ENCODE peak calls at places on chromosomes 1 and 21, in nine cellular contexts. One of them, this sample, is unnamed.

GRCh38 chr1:226083303-226084101 is 21.0 kb downstream of the H3-3A start:
- DNase-seq in progenitor cell of endocrine pancreas: peak; percentile 92
- DNase-seq in brain microvascular endothelial cell: peak; percentile 75
- DNase-seq in NB4: peak; percentile 76
- DNase-seq in left ventricle myocardium inferior: peak; percentile 92
- DNase-seq in cardiac fibroblast: peak; percentile 80
- DNase-seq in choroid plexus epithelial cell: peak; percentile 70
- DNase-seq in foreskin fibroblast: peak; percentile 93
- DNase-seq in A549: peak; percentile 96
- DNase-seq in this sample: peak; percentile 99

GRCh38 chr21:36540700-36541099 is 60.8 kb upstream of the CLDN14 start:
- DNase-seq in left ventricle myocardium inferior: no peak
- DNase-seq in A549: no peak
- DNase-seq in foreskin fibroblast: no peak
- DNase-seq in choroid plexus epithelial cell: no peak
- DNase-seq in brain microvascular endothelial cell: no peak
- DNase-seq in cardiac fibroblast: no peak
- DNase-seq in NB4: no peak
- DNase-seq in progenitor cell of endocrine pancreas: no peak
- DNase-seq in this sample: no peak

GRCh38 chr1:100443739-100444571 is 91.6 kb downstream of the CDC14A start:
- DNase-seq in NB4: no peak
- DNase-seq in cardiac fibroblast: peak; percentile 50
- DNase-seq in A549: no peak
- DNase-seq in left ventricle myocardium inferior: no peak
- DNase-seq in foreskin fibroblast: peak; percentile 25
- DNase-seq in progenitor cell of endocrine pancreas: no peak
- DNase-seq in brain microvascular endothelial cell: peak; percentile 66
- DNase-seq in choroid plexus epithelial cell: peak; percentile 67
- DNase-seq in this sample: no peak

GRCh38 chr1:235875236-235875635 is 8.5 kb upstream of the LYST start:
- DNase-seq in NB4: no peak
- DNase-seq in foreskin fibroblast: no peak
- DNase-seq in brain microvascular endothelial cell: no peak
- DNase-seq in progenitor cell of endocrine pancreas: no peak
- DNase-seq in A549: no peak
- DNase-seq in cardiac fibroblast: no peak
- DNase-seq in choroid plexus epithelial cell: no peak
- DNase-seq in left ventricle myocardium inferior: no peak
- DNase-seq in this sample: no peak

GRCh38 chr1:76177644-76178043 is 103.1 kb downstream of the ST6GALNAC3 start:
- DNase-seq in cardiac fibroblast: no peak
- DNase-seq in progenitor cell of endocrine pancreas: no peak
- DNase-seq in foreskin fibroblast: no peak
- DNase-seq in A549: no peak
- DNase-seq in left ventricle myocardium inferior: no peak
- DNase-seq in brain microvascular endothelial cell: no peak
- DNase-seq in choroid plexus epithelial cell: no peak
- DNase-seq in NB4: no peak
- DNase-seq in this sample: no peak

GRCh38 chr1:177959793-177960515 is 9.9 kb downstream of the SEC16B start:
- DNase-seq in choroid plexus epithelial cell: peak; percentile 80
- DNase-seq in A549: peak; percentile 29
- DNase-seq in brain microvascular endothelial cell: peak; percentile 40
- DNase-seq in cardiac fibroblast: peak; percentile 62
- DNase-seq in progenitor cell of endocrine pancreas: no peak
- DNase-seq in foreskin fibroblast: peak; percentile 69
- DNase-seq in left ventricle myocardium inferior: no peak
- DNase-seq in NB4: peak; percentile 24
- DNase-seq in this sample: no peak

GRCh38 chr1:216314369-216315095 is 108.7 kb downstream of the USH2A start:
- DNase-seq in A549: no peak
- DNase-seq in cardiac fibroblast: peak; percentile 64
- DNase-seq in foreskin fibroblast: peak; percentile 25
- DNase-seq in progenitor cell of endocrine pancreas: no peak
- DNase-seq in NB4: no peak
- DNase-seq in brain microvascular endothelial cell: peak; percentile 14
- DNase-seq in choroid plexus epithelial cell: peak; percentile 55
- DNase-seq in left ventricle myocardium inferior: no peak
- DNase-seq in this sample: no peak

GRCh38 chr1:187384504-187384903 is 555.8 kb downstream of the PLA2G4A start:
- DNase-seq in foreskin fibroblast: no peak
- DNase-seq in choroid plexus epithelial cell: no peak
- DNase-seq in NB4: no peak
- DNase-seq in A549: no peak
- DNase-seq in brain microvascular endothelial cell: no peak
- DNase-seq in cardiac fibroblast: no peak
- DNase-seq in left ventricle myocardium inferior: no peak
- DNase-seq in progenitor cell of endocrine pancreas: no peak
- DNase-seq in this sample: no peak

GRCh38 chr1:102083186-102083585 is 86.5 kb upstream of the OLFM3 start:
- DNase-seq in A549: no peak
- DNase-seq in cardiac fibroblast: no peak
- DNase-seq in brain microvascular endothelial cell: no peak
- DNase-seq in left ventricle myocardium inferior: no peak
- DNase-seq in choroid plexus epithelial cell: no peak
- DNase-seq in progenitor cell of endocrine pancreas: no peak
- DNase-seq in NB4: no peak
- DNase-seq in foreskin fibroblast: no peak
- DNase-seq in this sample: no peak

GRCh38 chr1:168452329-168452728 is 91.5 kb downstream of the XCL2 start:
- DNase-seq in cardiac fibroblast: peak; percentile 8
- DNase-seq in NB4: peak; percentile 29
- DNase-seq in left ventricle myocardium inferior: no peak
- DNase-seq in progenitor cell of endocrine pancreas: no peak
- DNase-seq in foreskin fibroblast: no peak
- DNase-seq in A549: no peak
- DNase-seq in brain microvascular endothelial cell: no peak
- DNase-seq in choroid plexus epithelial cell: no peak
- DNase-seq in this sample: no peak
- TF ChIP-seq CTCF in cardiac fibroblast: peak; percentile 40
- TF ChIP-seq CTCF in NB4: no peak
- TF ChIP-seq CTCF in left ventricle myocardium inferior: no peak
- TF ChIP-seq CTCF in progenitor cell of endocrine pancreas: peak; percentile 18
- TF ChIP-seq CTCF in foreskin fibroblast: no peak
- TF ChIP-seq CTCF in A549: peak; percentile 33
- TF ChIP-seq CTCF in brain microvascular endothelial cell: peak; percentile 49
- TF ChIP-seq CTCF in choroid plexus epithelial cell: peak; percentile 34
- TF ChIP-seq CTCF in this sample: peak; percentile 9

DNA sequence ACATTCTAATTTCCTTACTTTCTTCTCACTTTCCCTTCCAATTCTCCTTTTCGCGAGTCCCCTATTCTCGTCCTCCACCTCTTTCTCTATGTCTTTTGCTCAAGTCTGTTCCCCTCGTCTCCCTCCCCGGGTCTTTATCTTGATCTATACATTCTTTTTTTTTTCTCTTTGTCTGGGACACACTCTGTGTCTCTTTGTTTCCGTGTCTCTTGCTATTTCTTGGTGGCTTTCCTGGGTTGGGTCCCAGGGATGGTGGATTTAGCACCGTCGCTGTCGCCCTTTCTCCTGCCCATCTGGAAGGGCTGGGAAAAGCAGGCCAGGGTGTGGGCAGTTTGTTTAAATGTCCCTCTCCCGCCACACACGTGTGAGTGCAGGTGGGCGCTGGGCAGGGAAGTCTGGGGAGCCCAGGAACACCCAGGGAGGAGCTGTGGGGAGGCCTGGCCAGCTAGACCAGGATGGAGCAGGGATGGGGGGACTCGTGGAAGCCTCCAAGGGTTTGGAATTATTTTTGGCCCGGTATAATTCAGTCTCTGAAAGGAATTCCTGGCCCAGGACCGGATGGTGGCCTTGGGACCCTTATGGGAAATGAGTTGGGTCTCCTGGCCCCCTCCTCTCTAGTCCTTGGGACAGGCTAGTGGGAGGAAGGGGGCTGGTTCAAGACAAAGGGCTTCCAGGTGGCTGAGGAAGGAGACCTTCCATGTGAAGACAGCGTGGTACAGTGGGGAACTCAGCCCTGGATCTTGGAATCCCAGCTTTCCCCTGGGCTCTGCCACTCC is 9.5 kb upstream of the ID3 start:
- DNase-seq in left ventricle myocardium inferior: no peak
- DNase-seq in A549: no peak
- DNase-seq in progenitor cell of endocrine pancreas: no peak
- DNase-seq in cardiac fibroblast: no peak
- DNase-seq in foreskin fibroblast: no peak
- DNase-seq in NB4: no peak
- DNase-seq in brain microvascular endothelial cell: no peak
- DNase-seq in choroid plexus epithelial cell: no peak
- DNase-seq in this sample: no peak
- TF ChIP-seq CTCF in left ventricle myocardium inferior: no peak
- TF ChIP-seq CTCF in A549: no peak
- TF ChIP-seq CTCF in progenitor cell of endocrine pancreas: no peak
- TF ChIP-seq CTCF in cardiac fibroblast: no peak
- TF ChIP-seq CTCF in foreskin fibroblast: no peak
- TF ChIP-seq CTCF in NB4: no peak
- TF ChIP-seq CTCF in brain microvascular endothelial cell: no peak
- TF ChIP-seq CTCF in choroid plexus epithelial cell: no peak
- TF ChIP-seq CTCF in this sample: no peak

GRCh38 chr1:168321945-168322344 is 41.3 kb downstream of the TBX19 start:
- DNase-seq in NB4: peak; percentile 21
- DNase-seq in brain microvascular endothelial cell: peak; percentile 11
- DNase-seq in choroid plexus epithelial cell: peak; percentile 77
- DNase-seq in progenitor cell of endocrine pancreas: no peak
- DNase-seq in foreskin fibroblast: peak; percentile 68
- DNase-seq in left ventricle myocardium inferior: no peak
- DNase-seq in A549: no peak
- DNase-seq in cardiac fibroblast: peak; percentile 53
- DNase-seq in this sample: peak; percentile 30
- TF ChIP-seq CTCF in NB4: peak; percentile 16
- TF ChIP-seq CTCF in brain microvascular endothelial cell: peak; percentile 34
- TF ChIP-seq CTCF in choroid plexus epithelial cell: peak; percentile 57
- TF ChIP-seq CTCF in progenitor cell of endocrine pancreas: no peak
- TF ChIP-seq CTCF in foreskin fibroblast: peak; percentile 44
- TF ChIP-seq CTCF in left ventricle myocardium inferior: peak; percentile 60
- TF ChIP-seq CTCF in A549: peak; percentile 44
- TF ChIP-seq CTCF in cardiac fibroblast: peak; percentile 46
- TF ChIP-seq CTCF in this sample: peak; percentile 26

GRCh38 chr1:32894019-32894600 is 7.1 kb downstream of the TMEM54 start:
- DNase-seq in foreskin fibroblast: no peak
- DNase-seq in brain microvascular endothelial cell: no peak
- DNase-seq in NB4: no peak
- DNase-seq in choroid plexus epithelial cell: no peak
- DNase-seq in left ventricle myocardium inferior: no peak
- DNase-seq in A549: no peak
- DNase-seq in cardiac fibroblast: no peak
- DNase-seq in progenitor cell of endocrine pancreas: no peak
- DNase-seq in this sample: no peak

GRCh38 chr1:32891630-32892029 is 5.3 kb downstream of the HPCA start:
- DNase-seq in left ventricle myocardium inferior: no peak
- DNase-seq in foreskin fibroblast: no peak
- DNase-seq in progenitor cell of endocrine pancreas: no peak
- DNase-seq in NB4: no peak
- DNase-seq in cardiac fibroblast: no peak
- DNase-seq in A549: no peak
- DNase-seq in brain microvascular endothelial cell: no peak
- DNase-seq in choroid plexus epithelial cell: no peak
- DNase-seq in this sample: no peak

GRCh38 chr1:32891241-32891570 is 4.9 kb downstream of the HPCA start:
- DNase-seq in brain microvascular endothelial cell: no peak
- DNase-seq in NB4: no peak
- DNase-seq in choroid plexus epithelial cell: no peak
- DNase-seq in A549: no peak
- DNase-seq in cardiac fibroblast: no peak
- DNase-seq in progenitor cell of endocrine pancreas: no peak
- DNase-seq in foreskin fibroblast: no peak
- DNase-seq in left ventricle myocardium inferior: no peak
- DNase-seq in this sample: no peak

GRCh38 chr1:32893198-32894018 is 7.1 kb downstream of the HPCA start:
- DNase-seq in NB4: no peak
- DNase-seq in foreskin fibroblast: peak; percentile 45
- DNase-seq in brain microvascular endothelial cell: no peak
- DNase-seq in left ventricle myocardium inferior: peak; percentile 36
- DNase-seq in progenitor cell of endocrine pancreas: no peak
- DNase-seq in cardiac fibroblast: no peak
- DNase-seq in choroid plexus epithelial cell: peak; percentile 18
- DNase-seq in A549: peak; percentile 41
- DNase-seq in this sample: no peak

DNA sequence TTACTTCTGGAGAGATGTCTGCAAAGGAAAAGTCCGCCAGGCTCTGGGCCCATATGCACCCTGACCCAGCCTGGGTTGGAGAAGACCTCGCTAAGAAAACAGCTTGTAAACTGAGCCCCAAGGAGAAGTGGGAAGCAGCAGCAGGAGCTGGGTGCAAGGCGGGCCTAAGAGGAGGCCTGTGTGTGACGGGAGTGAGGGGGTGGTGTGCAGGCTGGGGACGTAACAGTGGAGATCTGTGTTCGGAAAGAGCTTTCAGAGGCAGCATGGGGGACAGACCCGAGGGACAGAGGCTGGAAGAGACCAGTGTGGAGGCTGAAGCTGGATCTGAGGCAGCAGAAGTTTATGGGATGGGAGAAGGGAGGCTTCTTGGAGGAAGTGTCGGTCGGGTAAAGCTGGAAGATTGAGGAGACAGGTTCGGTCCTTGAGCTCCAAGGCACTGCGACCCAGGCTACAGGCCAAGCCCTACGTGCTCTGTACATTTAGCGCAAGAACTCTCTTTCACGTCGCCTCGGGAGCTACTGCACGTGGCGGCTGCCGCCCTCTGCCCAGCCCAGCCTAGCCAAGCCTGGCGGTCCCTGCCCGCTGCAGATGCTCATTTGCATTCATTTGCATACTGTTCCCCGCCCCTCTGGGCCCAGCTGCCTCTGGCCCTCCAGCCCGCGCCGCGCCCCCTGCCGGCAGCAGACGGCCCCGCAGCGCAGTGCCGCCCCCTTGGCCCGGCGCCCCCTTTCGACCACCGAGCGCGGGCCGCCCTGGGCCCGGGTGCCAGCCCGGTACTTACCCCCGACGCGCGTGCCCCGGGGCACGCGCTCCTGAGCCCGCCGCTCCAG is 6.3 kb downstream of the HPCA start:
- DNase-seq in choroid plexus epithelial cell: peak; percentile 21
- DNase-seq in progenitor cell of endocrine pancreas: peak; percentile 39
- DNase-seq in cardiac fibroblast: peak; percentile 19
- DNase-seq in NB4: no peak
- DNase-seq in brain microvascular endothelial cell: no peak
- DNase-seq in left ventricle myocardium inferior: no peak
- DNase-seq in foreskin fibroblast: peak; percentile 54
- DNase-seq in A549: peak; percentile 51
- DNase-seq in this sample: peak; percentile 69
- TF ChIP-seq CTCF in choroid plexus epithelial cell: peak; percentile 29
- TF ChIP-seq CTCF in progenitor cell of endocrine pancreas: peak; percentile 89
- TF ChIP-seq CTCF in cardiac fibroblast: peak; percentile 12
- TF ChIP-seq CTCF in NB4: no peak
- TF ChIP-seq CTCF in brain microvascular endothelial cell: no peak
- TF ChIP-seq CTCF in left ventricle myocardium inferior: peak; percentile 60
- TF ChIP-seq CTCF in foreskin fibroblast: no peak
- TF ChIP-seq CTCF in A549: peak; percentile 75
- TF ChIP-seq CTCF in this sample: peak; percentile 66

GRCh38 chr1:18703041-18703621 is 72.5 kb downstream of the PAX7 start:
- DNase-seq in left ventricle myocardium inferior: no peak
- DNase-seq in cardiac fibroblast: no peak
- DNase-seq in A549: peak; percentile 22
- DNase-seq in choroid plexus epithelial cell: no peak
- DNase-seq in foreskin fibroblast: no peak
- DNase-seq in NB4: no peak
- DNase-seq in progenitor cell of endocrine pancreas: no peak
- DNase-seq in brain microvascular endothelial cell: no peak
- DNase-seq in this sample: no peak
- TF ChIP-seq CTCF in left ventricle myocardium inferior: no peak
- TF ChIP-seq CTCF in cardiac fibroblast: no peak
- TF ChIP-seq CTCF in A549: no peak
- TF ChIP-seq CTCF in choroid plexus epithelial cell: no peak
- TF ChIP-seq CTCF in foreskin fibroblast: no peak
- TF ChIP-seq CTCF in NB4: no peak
- TF ChIP-seq CTCF in progenitor cell of endocrine pancreas: peak; percentile 30
- TF ChIP-seq CTCF in brain microvascular endothelial cell: no peak
- TF ChIP-seq CTCF in this sample: no peak

This sample was measured in GM13976.